ENCODE peak calls at places on chromosomes 13 and 19, in six cellular contexts. I is K562, X is SK-N-SH, S is GM23338, H is A549, Q is HCT116. Y is an unnamed sample.

GRCh38 chr19:1630012-1630411 is 22.4 kb downstream of the TCF3 start:
- DNase-seq in I (no peak), X (no peak), S (no peak), H (no peak), Q (no peak), Y (no peak)

GRCh38 chr19:30425885-30426838 is 54.0 kb downstream of the ZNF536 start:
- DNase-seq in I (no peak), X (no peak), S (no peak), H (no peak), Q (no peak), Y (no peak)

GRCh38 chr19:20482721-20483120 is 82.9 kb downstream of the ZNF737 start:
- DNase-seq in I (no peak), X (no peak), S (peak; percentile 57), H (peak; percentile 32), Q (no peak), Y (no peak)

GRCh38 chr13:105925496-105925895 is 610.0 kb downstream of the EFNB2 start:
- DNase-seq in I (no peak), X (no peak), S (no peak), H (peak; percentile 30), Q (no peak), Y (peak; percentile 48)

GRCh38 chr13:79722885-79723445 is 242.0 kb downstream of the NDFIP2 start:
- DNase-seq in I (no peak), X (no peak), S (no peak), H (no peak), Q (no peak), Y (no peak)

GRCh38 chr13:89900104-89900760 is 1447.3 kb upstream of the MIR17HG start:
- DNase-seq in I (no peak), X (no peak), S (no peak), H (no peak), Q (no peak), Y (no peak)

GRCh38 chr19:51690359-51691121 is 2.6 kb upstream of the SPACA6 start:
- DNase-seq in I (peak; percentile 86), X (peak; percentile 84), S (peak; percentile 84), H (peak; percentile 92), Q (no peak), Y (peak; percentile 40)

GRCh38 chr13:110444226-110444653 is 117.3 kb downstream of the RAB20 start:
- DNase-seq in I (no peak), X (no peak), S (no peak), H (no peak), Q (peak; percentile 8), Y (no peak)

GRCh38 chr19:4649392-4650094 is 10.2 kb downstream of the TNFAIP8L1 start:
- DNase-seq in I (no peak), X (no peak), S (no peak), H (no peak), Q (no peak), Y (no peak)

GRCh38 chr13:40438022-40438692 is 228.3 kb downstream of the FOXO1 start:
- DNase-seq in I (no peak), X (no peak), S (no peak), H (no peak), Q (no peak), Y (no peak)

GRCh38 chr13:54301085-54301484 is 1272.5 kb downstream of the OLFM4 start:
- DNase-seq in I (no peak), X (no peak), S (peak; percentile 39), H (no peak), Q (no peak), Y (no peak)

GRCh38 chr13:33735276-33735675 is 82.7 kb upstream of the RFC3 start:
- DNase-seq in I (no peak), X (no peak), S (no peak), H (no peak), Q (no peak), Y (no peak)

GRCh38 chr19:36215276-36216171 is 618 bp downstream of the ZNF146 start:
- DNase-seq in I (no peak), X (peak; percentile 36), S (peak; percentile 51), H (peak; percentile 61), Q (no peak), Y (no peak)

GRCh38 chr13:82758056-82758455 is 1124.2 kb downstream of the SLITRK1 start:
- DNase-seq in I (no peak), X (peak; percentile 37), S (peak; percentile 83), H (peak; percentile 14), Q (peak; percentile 7), Y (peak; percentile 52)

GRCh38 chr13:70959376-70959775 is 851.1 kb upstream of the KLHL1 start:
- DNase-seq in I (no peak), X (no peak), S (no peak), H (no peak), Q (no peak), Y (no peak)

GRCh38 chr13:70964124-70964523 is 855.9 kb upstream of the KLHL1 start:
- DNase-seq in I (no peak), X (no peak), S (no peak), H (peak; percentile 4), Q (no peak), Y (no peak)

GRCh38 chr13:70960841-70961443 is 852.7 kb upstream of the KLHL1 start:
- DNase-seq in I (no peak), X (peak; percentile 23), S (peak; percentile 26), H (peak; percentile 14), Q (no peak), Y (peak; percentile 32)
- TF ChIP-seq REST in I (no peak), X (no peak), S (no peak), H (no peak), Q (no peak), Y (no peak)

GRCh38 chr13:99231726-99232125 is 26.5 kb downstream of the GPR18 start:
- DNase-seq in I (no peak), X (no peak), S (no peak), H (no peak), Q (no peak), Y (peak; percentile 41)
- TF ChIP-seq REST in I (no peak), X (no peak), S (no peak), H (no peak), Q (no peak), Y (no peak)

GRCh38 chr13:25490236-25490635 is 118.5 kb downstream of the ATP8A2 start:
- DNase-seq in I (no peak), X (no peak), S (no peak), H (no peak), Q (no peak), Y (no peak)

GRCh38 chr13:25494708-25495411 is 123.1 kb downstream of the ATP8A2 start:
- DNase-seq in I (no peak), X (no peak), S (no peak), H (no peak), Q (no peak), Y (no peak)

GRCh38 chr13:25489238-25489637 is 117.5 kb downstream of the ATP8A2 start:
- DNase-seq in I (no peak), X (no peak), S (peak; percentile 28), H (no peak), Q (no peak), Y (no peak)

DNA sequence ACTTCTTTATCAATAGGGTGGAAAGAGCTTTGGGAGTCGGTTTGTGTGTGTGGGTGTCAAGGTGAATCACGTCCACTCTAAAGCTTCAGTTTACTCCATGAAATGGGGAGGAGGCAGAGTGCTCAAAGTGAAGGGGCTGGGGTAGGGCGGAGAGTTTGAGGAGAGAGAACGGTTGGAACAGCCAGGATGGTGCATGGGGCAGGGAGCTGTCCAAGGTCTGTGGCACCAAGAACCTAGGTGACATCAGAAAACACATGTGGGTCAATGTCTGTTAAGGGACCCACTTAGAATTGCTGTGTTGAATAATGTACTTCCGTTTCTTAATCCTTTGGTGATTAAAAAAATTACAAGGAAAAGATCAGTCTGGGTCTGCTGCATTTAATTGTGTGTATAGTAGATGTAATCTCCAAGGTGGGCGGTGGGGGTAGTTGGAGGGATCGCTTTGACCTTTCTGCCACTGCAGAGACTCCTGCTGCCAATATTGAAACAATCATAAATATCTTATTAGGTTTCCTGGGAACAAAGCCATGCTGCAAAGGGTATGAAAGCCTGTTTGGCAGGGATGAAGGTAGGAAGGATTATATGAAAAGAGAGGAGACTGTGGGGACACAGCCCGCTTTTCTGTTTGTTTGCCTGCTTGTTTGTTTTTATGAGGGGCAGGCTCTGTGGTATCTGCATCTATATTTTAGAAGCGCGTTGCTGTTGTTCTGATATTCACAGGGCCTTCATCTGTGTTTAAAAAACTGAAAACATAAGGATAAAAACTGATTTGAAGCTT is 122.3 kb downstream of the ATP8A2 start:
- DNase-seq in I (no peak), X (no peak), S (peak; percentile 48), H (no peak), Q (no peak), Y (no peak)
- TF ChIP-seq REST in I (no peak), X (peak; percentile 65), S (peak; percentile 84), H (peak; percentile 61), Q (peak; percentile 42), Y (peak; percentile 92)

GRCh38 chr19:6161271-6161850 is 25.9 kb downstream of the ACSBG2 start:
- DNase-seq in I (peak; percentile 92), X (peak; percentile 13), S (peak; percentile 86), H (peak; percentile 48), Q (peak; percentile 98), Y (peak; percentile 72)
- TF ChIP-seq REST in I (no peak), X (no peak), S (no peak), H (no peak), Q (no peak), Y (no peak)

GRCh38 chr13:50901701-50902100 is 7.9 kb upstream of the RNASEH2B start:
- DNase-seq in I (no peak), X (no peak), S (no peak), H (no peak), Q (no peak), Y (no peak)

GRCh38 chr13:50908371-50908770 is 1.2 kb upstream of the RNASEH2B start:
- DNase-seq in I (no peak), X (no peak), S (no peak), H (no peak), Q (no peak), Y (no peak)

GRCh38 chr13:50907781-50908180 is 1.8 kb upstream of the RNASEH2B start:
- DNase-seq in I (no peak), X (no peak), S (no peak), H (no peak), Q (no peak), Y (no peak)

GRCh38 chr13:50909605-50910482 is at the start of gene RNASEH2B:
- DNase-seq in I (peak; percentile 73), X (peak; percentile 89), S (peak; percentile 85), H (peak; percentile 70), Q (peak; percentile 60), Y (peak; percentile 91)

DNA sequence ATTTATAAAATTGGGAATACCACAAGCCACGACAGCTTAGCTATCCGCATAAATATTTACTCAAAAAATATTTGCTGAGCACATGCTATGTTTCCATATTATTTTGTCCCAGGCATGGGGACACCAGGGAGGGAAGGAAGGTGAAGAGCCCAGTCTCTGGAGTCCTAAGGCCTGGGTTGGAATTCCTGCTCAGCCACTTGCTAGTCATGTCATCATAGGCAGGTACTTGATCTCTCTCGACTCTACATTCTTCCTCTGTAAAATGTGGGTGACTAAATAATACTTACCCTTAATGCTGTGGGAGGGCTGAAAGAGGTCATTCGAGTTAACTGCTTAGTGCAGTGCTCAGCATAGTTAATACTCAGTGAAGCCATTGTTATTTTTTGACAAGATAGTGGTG is 4.3 kb upstream of the RNASEH2B start:
- DNase-seq in I (no peak), X (no peak), S (no peak), H (no peak), Q (no peak), Y (no peak)
- TF ChIP-seq REST in I (no peak), X (no peak), S (no peak), H (no peak), Q (no peak), Y (no peak)

Y was measured in HL-60.